ENCODE peak calls at places on chromosomes 12 and 14, in five cellular contexts. C is mesendoderm, O is AG08395, F is nephron progenitor cell, W is B cell. N is an unnamed sample.

GRCh38 chr14:102967506-102967795 is 45.0 kb downstream of the AMN start:
- DNase-seq in O (no peak), W (no peak), C (no peak), F (no peak), N (no peak)

GRCh38 chr14:76919811-76920571 is 93.8 kb downstream of the LRRC74A start:
- DNase-seq in W (no peak), F (no peak), C (peak; percentile 93), O (peak; percentile 55), N (peak; percentile 40)

GRCh38 chr12:6378709-6379427 is 3.5 kb upstream of the SCNN1A start:
- DNase-seq in O (no peak), W (no peak), F (no peak), C (no peak), N (no peak)

GRCh38 chr14:42884100-42884499 is 1277.4 kb downstream of the LRFN5 start:
- DNase-seq in F (no peak), O (no peak), W (no peak), C (peak; percentile 49), N (no peak)

GRCh38 chr12:53623526-53623925 is 2.7 kb downstream of the ATF7 start:
- DNase-seq in C (no peak), W (no peak), O (peak; percentile 65), F (no peak), N (no peak)

GRCh38 chr12:109537136-109537535 is 36.2 kb downstream of the MMAB start:
- DNase-seq in C (no peak), W (no peak), F (no peak), O (no peak), N (no peak)

GRCh38 chr14:77319416-77319815 is 1.3 kb downstream of the POMT2 start:
- DNase-seq in O (no peak), W (no peak), C (no peak), F (peak; percentile 32), N (no peak)

GRCh38 chr12:53688134-53688533 is 12.3 kb upstream of the ATP5MC2 start:
- DNase-seq in C (no peak), W (no peak), O (no peak), F (no peak), N (peak; percentile 15)

GRCh38 chr14:54881761-54882401 is 20.7 kb downstream of the GCH1 start:
- DNase-seq in W (peak; percentile 32), O (peak; percentile 29), C (no peak), F (no peak), N (no peak)

GRCh38 chr14:62209287-62209899 is 447.2 kb downstream of the SNAPC1 start:
- DNase-seq in C (no peak), O (peak; percentile 67), F (no peak), W (no peak), N (peak; percentile 57)

GRCh38 chr12:38138225-38139221 is 178.1 kb upstream of the ALG10B start:
- DNase-seq in C (peak; percentile 57), O (peak; percentile 67), W (peak; percentile 63), F (peak; percentile 77), N (peak; percentile 58)

GRCh38 chr12:130254476-130255276 is 83.0 kb upstream of the PIWIL1 start:
- DNase-seq in F (no peak), O (no peak), C (no peak), W (no peak), N (no peak)

N was measured in HFFc6.